ENCODE peak calls at places on chromosomes 12 and 14, in five cellular contexts. One of them, this sample, is unnamed.

GRCh38 chr12:116813271-116814041 is 67.8 kb downstream of the HRK start:
- ATAC-seq in activated T-cell treated with anti-CD3 and anti-CD28 coated beads, Interleukin-2, amount 50 U/mL, for 72 hours: no peak
- ATAC-seq in sciatic nerve: no peak
- ATAC-seq in A549: no peak
- ATAC-seq in T-helper 17 cell: no peak
- ATAC-seq in this sample: no peak

GRCh38 chr14:72613196-72613974 is 280.5 kb downstream of the DPF3 start:
- ATAC-seq in activated T-cell treated with anti-CD3 and anti-CD28 coated beads, Interleukin-2, amount 50 U/mL, for 72 hours: no peak
- ATAC-seq in sciatic nerve: no peak
- ATAC-seq in A549: no peak
- ATAC-seq in T-helper 17 cell: no peak
- ATAC-seq in this sample: no peak

GRCh38 chr12:121217066-121217465 is 7.1 kb downstream of the P2RX4 start:
- ATAC-seq in activated T-cell treated with anti-CD3 and anti-CD28 coated beads, Interleukin-2, amount 50 U/mL, for 72 hours: no peak
- ATAC-seq in sciatic nerve: no peak
- ATAC-seq in A549: no peak
- ATAC-seq in T-helper 17 cell: no peak
- ATAC-seq in this sample: no peak

GRCh38 chr12:65511134-65511912 is 232.8 kb downstream of the MSRB3 start:
- ATAC-seq in activated T-cell treated with anti-CD3 and anti-CD28 coated beads, Interleukin-2, amount 50 U/mL, for 72 hours: no peak
- ATAC-seq in sciatic nerve: peak
- ATAC-seq in A549: no peak
- ATAC-seq in T-helper 17 cell: no peak
- ATAC-seq in this sample: no peak

GRCh38 chr12:3405821-3406220 is 85.2 kb upstream of the PRMT8 start:
- ATAC-seq in activated T-cell treated with anti-CD3 and anti-CD28 coated beads, Interleukin-2, amount 50 U/mL, for 72 hours: no peak
- ATAC-seq in sciatic nerve: no peak
- ATAC-seq in A549: no peak
- ATAC-seq in T-helper 17 cell: no peak
- ATAC-seq in this sample: no peak

GRCh38 chr12:109115758-109116610 is at the start of gene ACACB:
- ATAC-seq in activated T-cell treated with anti-CD3 and anti-CD28 coated beads, Interleukin-2, amount 50 U/mL, for 72 hours: no peak
- ATAC-seq in sciatic nerve: peak
- ATAC-seq in A549: no peak
- ATAC-seq in T-helper 17 cell: no peak
- ATAC-seq in this sample: no peak

GRCh38 chr14:90809530-90810312 is 6.5 kb downstream of the TTC7B start:
- ATAC-seq in activated T-cell treated with anti-CD3 and anti-CD28 coated beads, Interleukin-2, amount 50 U/mL, for 72 hours: no peak
- ATAC-seq in sciatic nerve: no peak
- ATAC-seq in A549: no peak
- ATAC-seq in T-helper 17 cell: no peak
- ATAC-seq in this sample: no peak

GRCh38 chr12:31303466-31303865 is 22.5 kb downstream of the SINHCAF start:
- ATAC-seq in activated T-cell treated with anti-CD3 and anti-CD28 coated beads, Interleukin-2, amount 50 U/mL, for 72 hours: no peak
- ATAC-seq in sciatic nerve: no peak
- ATAC-seq in A549: no peak
- ATAC-seq in T-helper 17 cell: no peak
- ATAC-seq in this sample: no peak

GRCh38 chr12:116397148-116397547 is 119.7 kb upstream of the MED13L start:
- ATAC-seq in activated T-cell treated with anti-CD3 and anti-CD28 coated beads, Interleukin-2, amount 50 U/mL, for 72 hours: no peak
- ATAC-seq in sciatic nerve: no peak
- ATAC-seq in A549: peak
- ATAC-seq in T-helper 17 cell: no peak
- ATAC-seq in this sample: no peak

GRCh38 chr12:75735853-75736252 is 224.4 kb upstream of the KRR1 start:
- ATAC-seq in activated T-cell treated with anti-CD3 and anti-CD28 coated beads, Interleukin-2, amount 50 U/mL, for 72 hours: no peak
- ATAC-seq in sciatic nerve: no peak
- ATAC-seq in A549: no peak
- ATAC-seq in T-helper 17 cell: no peak
- ATAC-seq in this sample: peak

GRCh38 chr12:101737476-101737875 is 1.8 kb downstream of the SYCP3 start:
- ATAC-seq in activated T-cell treated with anti-CD3 and anti-CD28 coated beads, Interleukin-2, amount 50 U/mL, for 72 hours: no peak
- ATAC-seq in sciatic nerve: no peak
- ATAC-seq in A549: no peak
- ATAC-seq in T-helper 17 cell: no peak
- ATAC-seq in this sample: no peak

GRCh38 chr12:104573-105081 is 38.1 kb downstream of the IQSEC3 start:
- ATAC-seq in activated T-cell treated with anti-CD3 and anti-CD28 coated beads, Interleukin-2, amount 50 U/mL, for 72 hours: no peak
- ATAC-seq in sciatic nerve: peak
- ATAC-seq in A549: no peak
- ATAC-seq in T-helper 17 cell: no peak
- ATAC-seq in this sample: no peak

GRCh38 chr12:102769323-102769916 is 147.6 kb downstream of the PAH start:
- ATAC-seq in activated T-cell treated with anti-CD3 and anti-CD28 coated beads, Interleukin-2, amount 50 U/mL, for 72 hours: peak
- ATAC-seq in sciatic nerve: peak
- ATAC-seq in A549: peak
- ATAC-seq in T-helper 17 cell: no peak
- ATAC-seq in this sample: peak

GRCh38 chr12:102753802-102754201 is 163.2 kb downstream of the PAH start:
- ATAC-seq in activated T-cell treated with anti-CD3 and anti-CD28 coated beads, Interleukin-2, amount 50 U/mL, for 72 hours: no peak
- ATAC-seq in sciatic nerve: peak
- ATAC-seq in A549: no peak
- ATAC-seq in T-helper 17 cell: no peak
- ATAC-seq in this sample: no peak

GRCh38 chr12:87796961-87797516 is 232.2 kb downstream of the C12orf50 start:
- ATAC-seq in activated T-cell treated with anti-CD3 and anti-CD28 coated beads, Interleukin-2, amount 50 U/mL, for 72 hours: no peak
- ATAC-seq in sciatic nerve: no peak
- ATAC-seq in A549: no peak
- ATAC-seq in T-helper 17 cell: no peak
- ATAC-seq in this sample: no peak

GRCh38 chr12:33724867-33725266 is 285.2 kb upstream of the SYT10 start:
- ATAC-seq in activated T-cell treated with anti-CD3 and anti-CD28 coated beads, Interleukin-2, amount 50 U/mL, for 72 hours: no peak
- ATAC-seq in sciatic nerve: no peak
- ATAC-seq in A549: no peak
- ATAC-seq in T-helper 17 cell: no peak
- ATAC-seq in this sample: no peak

GRCh38 chr12:12510141-12510540 is 52.5 kb downstream of the DUSP16 start:
- ATAC-seq in activated T-cell treated with anti-CD3 and anti-CD28 coated beads, Interleukin-2, amount 50 U/mL, for 72 hours: peak
- ATAC-seq in sciatic nerve: no peak
- ATAC-seq in A549: peak
- ATAC-seq in T-helper 17 cell: no peak
- ATAC-seq in this sample: no peak